ENCODE peak calls at places on chromosome 18, in eight cellular contexts. One of them, this sample, is unnamed.

GRCh38 chr18:39596216-39596615 is 2030.6 kb upstream of the CELF4 start:
- DNase-seq in RKO: no peak
- DNase-seq in GM04503: peak
- DNase-seq in mesendoderm: no peak
- DNase-seq in amniotic stem cell: no peak
- DNase-seq in EL: no peak
- DNase-seq in NCI-H2171: no peak
- DNase-seq in WTC11: no peak
- DNase-seq in this sample: no peak

GRCh38 chr18:812673-813404 is 797 bp upstream of the YES1 start:
- DNase-seq in GM04503: peak
- DNase-seq in EL: peak
- DNase-seq in mesendoderm: peak
- DNase-seq in amniotic stem cell: peak
- DNase-seq in NCI-H2171: no peak
- DNase-seq in RKO: peak
- DNase-seq in WTC11: peak
- DNase-seq in this sample: peak

GRCh38 chr18:10519366-10519765 is 6.5 kb upstream of the NAPG start:
- DNase-seq in amniotic stem cell: no peak
- DNase-seq in NCI-H2171: no peak
- DNase-seq in WTC11: no peak
- DNase-seq in mesendoderm: no peak
- DNase-seq in RKO: no peak
- DNase-seq in GM04503: no peak
- DNase-seq in EL: peak
- DNase-seq in this sample: no peak

GRCh38 chr18:50982802-50983179 is 15.0 kb downstream of the ELAC1 start:
- DNase-seq in GM04503: no peak
- DNase-seq in WTC11: no peak
- DNase-seq in amniotic stem cell: no peak
- DNase-seq in NCI-H2171: no peak
- DNase-seq in mesendoderm: no peak
- DNase-seq in EL: no peak
- DNase-seq in RKO: no peak
- DNase-seq in this sample: peak

GRCh38 chr18:36527740-36528455 is 230.4 kb downstream of the FHOD3 start:
- DNase-seq in NCI-H2171: no peak
- DNase-seq in WTC11: no peak
- DNase-seq in RKO: no peak
- DNase-seq in amniotic stem cell: no peak
- DNase-seq in GM04503: no peak
- DNase-seq in mesendoderm: peak
- DNase-seq in EL: no peak
- DNase-seq in this sample: no peak

GRCh38 chr18:8283901-8284585 is 325.2 kb upstream of the RAB12 start:
- DNase-seq in WTC11: no peak
- DNase-seq in amniotic stem cell: no peak
- DNase-seq in GM04503: peak
- DNase-seq in RKO: no peak
- DNase-seq in mesendoderm: no peak
- DNase-seq in NCI-H2171: no peak
- DNase-seq in EL: peak
- DNase-seq in this sample: no peak

GRCh38 chr18:58674863-58675472 is 3.7 kb downstream of the MALT1 start:
- DNase-seq in NCI-H2171: no peak
- DNase-seq in amniotic stem cell: no peak
- DNase-seq in WTC11: no peak
- DNase-seq in mesendoderm: no peak
- DNase-seq in EL: peak
- DNase-seq in RKO: no peak
- DNase-seq in GM04503: no peak
- DNase-seq in this sample: no peak

GRCh38 chr18:48928787-48929186 is 22.0 kb downstream of the SMAD7 start:
- DNase-seq in amniotic stem cell: no peak
- DNase-seq in NCI-H2171: no peak
- DNase-seq in RKO: no peak
- DNase-seq in GM04503: no peak
- DNase-seq in mesendoderm: peak
- DNase-seq in EL: no peak
- DNase-seq in WTC11: no peak
- DNase-seq in this sample: peak

GRCh38 chr18:13934676-13935075 is 19.3 kb upstream of the MC2R start:
- DNase-seq in RKO: no peak
- DNase-seq in NCI-H2171: no peak
- DNase-seq in EL: no peak
- DNase-seq in GM04503: no peak
- DNase-seq in mesendoderm: no peak
- DNase-seq in amniotic stem cell: no peak
- DNase-seq in WTC11: no peak
- DNase-seq in this sample: no peak

GRCh38 chr18:53380063-53380639 is 844.3 kb downstream of the MBD2 start:
- DNase-seq in NCI-H2171: no peak
- DNase-seq in RKO: peak
- DNase-seq in amniotic stem cell: peak
- DNase-seq in GM04503: no peak
- DNase-seq in EL: peak
- DNase-seq in WTC11: no peak
- DNase-seq in mesendoderm: peak
- DNase-seq in this sample: peak

GRCh38 chr18:50399582-50399981 is 24.7 kb downstream of the SKA1 start:
- DNase-seq in mesendoderm: peak
- DNase-seq in EL: no peak
- DNase-seq in amniotic stem cell: no peak
- DNase-seq in WTC11: no peak
- DNase-seq in NCI-H2171: no peak
- DNase-seq in RKO: no peak
- DNase-seq in GM04503: no peak
- DNase-seq in this sample: no peak

GRCh38 chr18:13181765-13182164 is 36.8 kb upstream of the LDLRAD4 start:
- DNase-seq in NCI-H2171: no peak
- DNase-seq in RKO: no peak
- DNase-seq in WTC11: no peak
- DNase-seq in mesendoderm: peak
- DNase-seq in GM04503: no peak
- DNase-seq in EL: no peak
- DNase-seq in amniotic stem cell: no peak
- DNase-seq in this sample: no peak

GRCh38 chr18:75500510-75500909 is 73.0 kb upstream of the SMIM21 start:
- DNase-seq in WTC11: no peak
- DNase-seq in GM04503: no peak
- DNase-seq in NCI-H2171: no peak
- DNase-seq in amniotic stem cell: no peak
- DNase-seq in mesendoderm: no peak
- DNase-seq in RKO: no peak
- DNase-seq in EL: no peak
- DNase-seq in this sample: no peak

GRCh38 chr18:48940854-48941531 is 9.8 kb downstream of the SMAD7 start:
- DNase-seq in RKO: no peak
- DNase-seq in amniotic stem cell: no peak
- DNase-seq in NCI-H2171: no peak
- DNase-seq in EL: no peak
- DNase-seq in GM04503: no peak
- DNase-seq in WTC11: no peak
- DNase-seq in mesendoderm: peak
- DNase-seq in this sample: no peak

GRCh38 chr18:57210711-57211411 is 64.0 kb downstream of the BOD1L2 start:
- DNase-seq in EL: peak
- DNase-seq in RKO: no peak
- DNase-seq in GM04503: no peak
- DNase-seq in mesendoderm: peak
- DNase-seq in NCI-H2171: no peak
- DNase-seq in WTC11: no peak
- DNase-seq in amniotic stem cell: no peak
- DNase-seq in this sample: no peak

GRCh38 chr18:62258606-62259005 is 66.5 kb upstream of the TNFRSF11A start:
- DNase-seq in WTC11: no peak
- DNase-seq in amniotic stem cell: no peak
- DNase-seq in GM04503: no peak
- DNase-seq in EL: no peak
- DNase-seq in RKO: no peak
- DNase-seq in NCI-H2171: no peak
- DNase-seq in mesendoderm: no peak
- DNase-seq in this sample: no peak

This sample was measured in SK-MEL-5.